ENCODE peak calls at places on chromosomes 2 and 18, in five cellular contexts. B is IMR-90, I is thyroid gland, K is transverse colon, C is prostate gland. E is an unnamed sample.

GRCh38 chr2:42928161-42928691 is 135.8 kb upstream of the HAAO start:
- DNase-seq in B (no peak), I (peak; percentile 68), K (peak; percentile 66), C (no peak), E (peak; percentile 74)

GRCh38 chr2:105070010-105070865 is 32.4 kb downstream of the MRPS9 start:
- DNase-seq in B (no peak), I (no peak), K (no peak), C (no peak), E (no peak)

GRCh38 chr18:10169064-10169562 is 255.3 kb downstream of the VAPA start:
- DNase-seq in B (peak; percentile 72), I (peak; percentile 52), K (no peak), C (peak; percentile 17), E (no peak)

GRCh38 chr18:38545071-38545470 is 979.5 kb upstream of the CELF4 start:
- DNase-seq in B (no peak), I (no peak), K (no peak), C (peak; percentile 8), E (peak; percentile 32)

GRCh38 chr2:55175254-55176093 is 56.6 kb downstream of the CLHC1 start:
- DNase-seq in B (peak; percentile 87), I (no peak), K (no peak), C (no peak), E (peak; percentile 75)

GRCh38 chr2:72028996-72029395 is 118.7 kb downstream of the CYP26B1 start:
- DNase-seq in B (no peak), I (no peak), K (no peak), C (no peak), E (no peak)

GRCh38 chr2:213320604-213321003 is 36.3 kb downstream of the SPAG16 start:
- DNase-seq in B (no peak), I (no peak), K (no peak), C (no peak), E (no peak)

GRCh38 chr18:7559709-7560319 is 7.3 kb upstream of the PTPRM start:
- DNase-seq in B (no peak), I (no peak), K (no peak), C (no peak), E (no peak)

GRCh38 chr2:84805250-84805917 is 75.5 kb downstream of the TRABD2A start:
- DNase-seq in B (peak; percentile 44), I (no peak), K (no peak), C (no peak), E (no peak)

GRCh38 chr2:218615868-218616315 is 8.2 kb downstream of the PLCD4 start:
- DNase-seq in B (no peak), I (no peak), K (peak; percentile 53), C (no peak), E (no peak)

GRCh38 chr18:57819671-57820460 is 16.8 kb upstream of the ATP8B1 start:
- DNase-seq in B (peak; percentile 95), I (peak; percentile 87), K (peak; percentile 82), C (peak; percentile 49), E (no peak)

GRCh38 chr2:48248251-48248933 is 281.6 kb upstream of the STON1 start:
- DNase-seq in B (peak; percentile 94), I (peak; percentile 23), K (no peak), C (no peak), E (peak; percentile 29)

GRCh38 chr18:44508474-44508873 is 172.2 kb upstream of the SETBP1 start:
- DNase-seq in B (no peak), I (no peak), K (no peak), C (no peak), E (no peak)

GRCh38 chr2:179106342-179107178 is 56.6 kb upstream of the CCDC141 start:
- DNase-seq in B (peak; percentile 94), I (peak; percentile 7), K (no peak), C (peak; percentile 33), E (peak; percentile 42)

GRCh38 chr2:199973703-199974102 is 18.3 kb downstream of the MAIP1 start:
- DNase-seq in B (peak; percentile 71), I (no peak), K (no peak), C (no peak), E (peak; percentile 39)

GRCh38 chr2:23096905-23097602 is 287.9 kb upstream of the KLHL29 start:
- DNase-seq in B (no peak), I (no peak), K (no peak), C (no peak), E (no peak)

GRCh38 chr2:130760754-130761751 is 5.7 kb downstream of the AMER3 start:
- DNase-seq in B (no peak), I (no peak), K (no peak), C (no peak), E (no peak)

GRCh38 chr2:190342601-190343000 is 788 bp upstream of the INPP1 start:
- DNase-seq in B (no peak), I (no peak), K (no peak), C (no peak), E (no peak)

GRCh38 chr2:126527836-126528490 is 128.0 kb upstream of the GYPC start:
- DNase-seq in B (peak; percentile 58), I (peak; percentile 54), K (peak; percentile 71), C (no peak), E (peak; percentile 73)

GRCh38 chr2:177710003-177710411 is 317.4 kb downstream of the AGPS start:
- DNase-seq in B (no peak), I (no peak), K (no peak), C (no peak), E (no peak)

GRCh38 chr2:133812826-133813617 is 244.8 kb upstream of the NCKAP5 start:
- DNase-seq in B (peak; percentile 64), I (no peak), K (no peak), C (no peak), E (no peak)

GRCh38 chr2:126761981-126762878 is 106.3 kb downstream of the GYPC start:
- DNase-seq in B (no peak), I (no peak), K (no peak), C (no peak), E (peak; percentile 23)

GRCh38 chr2:54708584-54709340 is 14.7 kb upstream of the EML6 start:
- DNase-seq in B (no peak), I (peak; percentile 59), K (peak; percentile 55), C (peak; percentile 47), E (no peak)

GRCh38 chr2:137228566-137228965 is 463.2 kb downstream of the THSD7B start:
- DNase-seq in B (no peak), I (no peak), K (no peak), C (no peak), E (no peak)

GRCh38 chr2:8388779-8389178 is 293.1 kb upstream of the ID2 start:
- DNase-seq in B (no peak), I (no peak), K (no peak), C (no peak), E (no peak)

GRCh38 chr2:222306393-222307137 is 7.8 kb upstream of the PAX3 start:
- DNase-seq in B (no peak), I (no peak), K (no peak), C (no peak), E (no peak)

GRCh38 chr2:48144777-48145176 is 238.5 kb upstream of the FBXO11 start:
- DNase-seq in B (no peak), I (peak; percentile 45), K (no peak), C (no peak), E (peak; percentile 15)

GRCh38 chr2:20042531-20042930 is 8.9 kb downstream of the LAPTM4A start:
- DNase-seq in B (no peak), I (no peak), K (no peak), C (no peak), E (no peak)

GRCh38 chr2:168639501-168639900 is 162.9 kb upstream of the NOSTRIN start:
- DNase-seq in B (peak; percentile 85), I (peak; percentile 26), K (peak; percentile 81), C (peak; percentile 5), E (no peak)

GRCh38 chr2:157442136-157442535 is 1.8 kb downstream of the CYTIP start:
- DNase-seq in B (no peak), I (no peak), K (no peak), C (no peak), E (no peak)

GRCh38 chr2:156334496-156335478 is 2.3 kb upstream of the NR4A2 start:
- DNase-seq in B (peak; percentile 94), I (peak; percentile 92), K (peak; percentile 93), C (peak; percentile 90), E (no peak)
- TF ChIP-seq POLR2A in B (peak; percentile 82), I (peak; percentile 5), K (peak; percentile 62), C (peak; percentile 51), E (no peak)

DNA sequence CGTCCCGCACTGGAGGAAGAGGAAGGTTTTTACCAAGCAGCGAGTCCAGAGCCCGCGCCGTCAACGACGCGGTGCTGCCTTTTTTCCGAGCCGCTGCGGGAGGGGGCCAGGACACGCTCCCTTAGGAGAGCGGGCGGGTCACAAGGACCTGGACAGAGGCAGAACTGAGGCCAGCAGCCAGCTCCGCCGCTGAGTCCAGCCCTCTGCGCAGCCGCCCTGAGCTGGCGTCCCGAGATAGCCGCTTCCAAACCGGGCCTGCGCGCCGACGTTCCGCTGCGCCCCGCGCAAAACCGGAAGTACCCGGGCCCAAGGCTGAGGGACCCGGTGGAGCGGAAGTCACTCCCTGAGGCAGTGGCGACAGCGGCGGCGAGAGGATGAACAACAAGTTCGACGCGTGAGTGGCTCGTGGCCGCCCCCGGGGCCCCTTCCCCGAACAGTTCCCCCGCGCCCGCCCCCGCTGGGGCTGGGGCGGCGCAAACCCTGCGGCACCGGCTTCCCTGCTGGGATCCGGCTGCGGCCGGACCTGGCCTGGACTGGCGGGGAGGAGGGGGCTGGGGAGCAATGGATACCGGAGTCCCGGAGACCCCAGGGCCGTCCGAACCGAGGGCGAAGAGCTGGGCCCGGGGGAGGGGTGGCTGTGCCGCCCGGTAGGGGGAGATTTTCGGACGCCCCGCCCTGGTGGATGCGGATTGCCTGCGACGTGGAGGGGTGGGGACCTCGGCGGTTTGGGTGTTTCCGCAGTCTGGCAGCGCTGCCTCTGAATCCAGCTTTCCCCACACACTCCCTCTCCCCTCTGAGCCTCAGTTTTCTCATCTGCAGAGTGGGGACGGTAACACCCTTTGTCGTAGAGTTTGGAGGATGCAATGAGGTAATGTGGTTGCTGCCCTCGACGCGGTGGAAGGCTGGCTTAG is at the start of the genes EIF4E2 and TIGD1:
- DNase-seq in B (peak; percentile 94), I (peak; percentile 96), K (peak; percentile 95), C (peak; percentile 91), E (peak; percentile 98)
- TF ChIP-seq POLR2A in B (peak; percentile 81), I (no peak), K (peak; percentile 87), C (peak; percentile 87), E (peak; percentile 85)

GRCh38 chr2:107305966-107306365 is 420.0 kb upstream of the ST6GAL2 start:
- DNase-seq in B (no peak), I (no peak), K (no peak), C (no peak), E (no peak)
- TF ChIP-seq POLR2A in B (no peak), I (no peak), K (no peak), C (no peak), E (no peak)

GRCh38 chr2:215466097-215466909 is 30.4 kb upstream of the FN1 start:
- DNase-seq in B (peak; percentile 50), I (no peak), K (no peak), C (no peak), E (no peak)
- TF ChIP-seq POLR2A in B (no peak), I (no peak), K (no peak), C (no peak), E (no peak)

DNA sequence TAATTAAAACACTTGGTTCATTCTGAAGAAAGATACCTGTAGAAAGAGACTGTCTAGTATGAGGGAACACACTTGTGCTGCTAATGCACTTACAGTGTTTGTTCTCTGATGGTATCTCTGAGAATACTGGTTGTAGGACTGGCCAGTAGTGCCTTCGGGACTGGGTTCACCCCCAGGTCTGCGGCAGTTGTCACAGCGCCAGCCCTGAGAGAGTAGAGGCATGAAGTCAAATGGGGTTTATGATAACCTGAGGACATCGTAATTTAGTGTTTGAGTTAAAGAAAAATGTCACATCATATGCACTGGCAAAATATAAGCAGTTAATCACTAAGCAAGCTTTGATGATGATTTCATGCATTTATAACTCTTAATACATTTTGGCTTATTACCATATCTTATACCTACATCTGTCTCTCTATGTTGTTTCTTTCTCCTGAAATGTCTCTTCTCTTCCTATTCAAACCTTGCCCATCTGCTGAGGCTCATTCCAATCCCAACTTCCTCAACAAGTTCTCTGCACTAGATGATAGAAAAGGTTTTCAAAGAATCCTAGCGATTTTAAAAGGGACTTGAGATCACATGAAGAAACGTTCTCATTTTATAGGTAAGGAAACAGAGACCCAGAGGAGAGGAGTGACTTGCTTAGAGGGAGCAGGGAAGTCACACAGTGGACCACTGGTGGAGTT is 50.2 kb downstream of the ATIC start:
- DNase-seq in B (peak; percentile 17), I (no peak), K (no peak), C (no peak), E (no peak)
- TF ChIP-seq POLR2A in B (no peak), I (no peak), K (no peak), C (no peak), E (no peak)